ENCODE peak calls at places on chromosomes 16 and 17, in seven cellular contexts. H is activated T-helper 1 cell treated with anti-CD3 and anti-CD28 coated beads, Interleukin-12 subunit alpha, Interleukin-12 subunit beta, Interleukin-2, Interleukin-4 antibody, amounts not matched to agents 30 ng/mL and 10 ng/mL and 1 ng/mL, durations not matched to agents 14 hours and 24 hours and 36 hours; U is T-helper 17 cell; B is EL; G is nucleus accumbens; A is KBM-7; C is NCI-H460. K is an unnamed sample.

GRCh38 chr17:72603346-72604242 is 482.8 kb downstream of the SOX9 start:
- DNase-seq in H (no peak), U (no peak), B (peak; percentile 74), G (no peak), A (no peak), C (no peak), K (no peak)

GRCh38 chr16:72938426-72939164 is 109.3 kb downstream of the ZFHX3 start:
- DNase-seq in H (no peak), U (no peak), B (peak; percentile 58), G (no peak), A (no peak), C (no peak), K (peak; percentile 87)

GRCh38 chr16:30352488-30353401 is 2.4 kb downstream of the CD2BP2 start:
- DNase-seq in H (no peak), U (no peak), B (no peak), G (no peak), A (no peak), C (no peak), K (no peak)

GRCh38 chr16:85136705-85137322 is 24.5 kb upstream of the CIBAR2 start:
- DNase-seq in H (no peak), U (no peak), B (peak; percentile 47), G (no peak), A (no peak), C (no peak), K (peak; percentile 37)

GRCh38 chr16:10736926-10737625 is 6.6 kb upstream of the NUBP1 start:
- DNase-seq in H (peak; percentile 60), U (peak; percentile 57), B (peak; percentile 67), G (peak; percentile 46), A (peak; percentile 86), C (peak; percentile 73), K (peak; percentile 60)

GRCh38 chr16:30002614-30003346 is 6.7 kb downstream of the INO80E start:
- DNase-seq in H (no peak), U (no peak), B (no peak), G (no peak), A (no peak), C (no peak), K (no peak)

GRCh38 chr16:49972280-49972679 is 52.7 kb upstream of the CNEP1R1 start:
- DNase-seq in H (no peak), U (no peak), B (no peak), G (no peak), A (no peak), C (no peak), K (no peak)

GRCh38 chr16:16004314-16004749 is 54.9 kb downstream of the ABCC1 start:
- DNase-seq in H (no peak), U (no peak), B (peak; percentile 89), G (no peak), A (no peak), C (no peak), K (no peak)

GRCh38 chr16:65339062-65339461 is 217.2 kb upstream of the CDH11 start:
- DNase-seq in H (no peak), U (no peak), B (no peak), G (no peak), A (no peak), C (no peak), K (no peak)